ENCODE peak calls at places on chromosomes 11 and 22, in four cellular contexts. D is right atrium auricular region, N is fibroblast of lung, R is body of pancreas. X is an unnamed sample.

GRCh38 chr22:43118953-43119458 is 8.5 kb downstream of the BIK start:
- DNase-seq in D (no peak), N (no peak), R (no peak), X (no peak)

GRCh38 chr11:17722000-17722643 is 2.8 kb downstream of the MYOD1 start:
- DNase-seq in D (no peak), N (peak; percentile 12), R (no peak), X (no peak)

GRCh38 chr22:32142600-32142999 is 16.5 kb downstream of the C22orf42 start:
- DNase-seq in D (no peak), N (no peak), R (no peak), X (no peak)

GRCh38 chr11:130609121-130610035 is 160.9 kb downstream of the ADAMTS15 start:
- DNase-seq in D (peak; percentile 96), N (peak; percentile 90), R (peak; percentile 55), X (peak; percentile 99)

GRCh38 chr22:21936151-21936778 is 16.4 kb downstream of the PPM1F start:
- DNase-seq in D (peak; percentile 70), N (peak; percentile 14), R (no peak), X (peak; percentile 60)

GRCh38 chr11:57873196-57873911 is 111.8 kb downstream of the CTNND1 start:
- DNase-seq in D (no peak), N (no peak), R (no peak), X (no peak)

GRCh38 chr11:118050208-118050891 is 26.5 kb upstream of the TMPRSS4 start:
- DNase-seq in D (peak; percentile 48), N (no peak), R (no peak), X (no peak)

GRCh38 chr22:49403102-49403501 is 424.6 kb downstream of the BRD1 start:
- DNase-seq in D (peak; percentile 18), N (no peak), R (no peak), X (no peak)

GRCh38 chr11:45795379-45795778 is 9.6 kb upstream of the SLC35C1 start:
- DNase-seq in D (peak; percentile 40), N (no peak), R (no peak), X (no peak)

GRCh38 chr11:73838443-73839122 is 38.1 kb downstream of the COA4 start:
- DNase-seq in D (no peak), N (peak; percentile 7), R (no peak), X (no peak)

GRCh38 chr11:68118753-68119448 is 2.3 kb downstream of the CHKA start:
- DNase-seq in D (no peak), N (peak; percentile 32), R (peak; percentile 57), X (no peak)

GRCh38 chr22:36860821-36861659 is at the start of gene NCF4:
- DNase-seq in D (peak; percentile 70), N (no peak), R (peak; percentile 37), X (peak; percentile 80)

GRCh38 chr11:33692013-33692504 is 8.6 kb downstream of the C11orf91 start:
- DNase-seq in D (peak; percentile 94), N (peak; percentile 96), R (peak; percentile 75), X (peak; percentile 83)

GRCh38 chr11:18802381-18803257 is 11.0 kb upstream of the PTPN5 start:
- DNase-seq in D (no peak), N (peak; percentile 76), R (peak; percentile 73), X (no peak)

GRCh38 chr22:43537019-43537585 is 125.3 kb downstream of the MPPED1 start:
- DNase-seq in D (no peak), N (no peak), R (no peak), X (no peak)

GRCh38 chr11:22624742-22625447 is 728 bp downstream of the FANCF start:
- DNase-seq in D (peak; percentile 60), N (peak; percentile 63), R (peak; percentile 79), X (peak; percentile 31)

GRCh38 chr22:48301421-48301820 is 1526.3 kb downstream of the BRD1 start:
- DNase-seq in D (peak; percentile 50), N (no peak), R (no peak), X (no peak)
- H3K27me3 ChIP-seq in D (no peaks in the 10 kb centered on the region), N (no peaks in the 10 kb centered on the region), R (no peaks in the 10 kb centered on the region), X (no peaks in the 10 kb centered on the region)

DNA sequence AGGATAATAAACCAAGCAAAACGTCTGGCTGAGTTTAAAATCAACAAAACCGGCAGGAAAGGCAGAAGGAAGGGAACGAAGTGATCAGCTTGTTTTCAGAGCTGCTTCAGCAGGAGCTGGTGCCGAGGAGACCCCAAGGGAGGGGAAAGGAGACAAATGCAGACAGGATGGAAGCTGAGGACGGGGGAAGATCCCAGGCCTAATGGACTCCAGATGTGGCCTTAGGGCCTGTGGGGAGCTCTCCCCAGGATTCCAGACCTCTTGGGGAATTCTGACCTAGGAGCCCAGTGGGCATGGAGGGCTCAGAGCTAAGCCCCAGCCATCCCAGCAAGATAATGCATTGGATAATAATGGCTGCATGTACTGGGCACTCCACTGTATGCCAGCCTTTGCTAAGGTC is 211.4 kb upstream of the NARS2 start:
- DNase-seq in D (no peak), N (no peak), R (no peak), X (no peak)
- TF ChIP-seq CTCF in D (no peak), N (no peak), R (no peak), X (no peak)

GRCh38 chr22:48340727-48341709 is 1486.7 kb downstream of the BRD1 start:
- DNase-seq in D (no peak), N (no peak), R (no peak), X (no peak)

GRCh38 chr22:48337957-48338792 is 1489.5 kb downstream of the BRD1 start:
- DNase-seq in D (no peak), N (no peak), R (no peak), X (no peak)

GRCh38 chr22:48338793-48339705 is 1488.6 kb downstream of the BRD1 start:
- DNase-seq in D (no peak), N (no peak), R (no peak), X (no peak)

GRCh38 chr22:48342016-48342415 is 1485.7 kb downstream of the BRD1 start:
- DNase-seq in D (no peak), N (no peak), R (no peak), X (no peak)

DNA sequence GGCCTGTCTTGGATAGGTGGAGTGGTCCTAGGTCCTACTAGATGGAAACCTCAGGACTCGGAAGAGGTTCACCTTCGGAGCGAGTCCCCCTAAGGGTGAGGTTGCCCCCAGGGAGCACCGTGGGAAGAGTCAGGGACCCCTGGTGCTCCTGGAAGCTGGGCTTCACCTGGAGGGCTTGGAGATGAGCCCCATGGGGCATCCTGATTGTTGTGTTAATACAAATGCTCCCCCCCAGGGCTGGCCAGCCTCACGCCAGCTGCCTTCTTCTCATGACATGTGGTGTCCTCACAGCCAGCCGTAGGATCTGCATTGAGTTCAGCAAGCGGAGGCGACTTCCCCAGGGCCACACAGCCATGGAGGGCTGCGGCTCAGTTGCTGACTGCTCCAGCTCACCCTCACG is 1487.5 kb downstream of the BRD1 start:
- DNase-seq in D (no peak), N (no peak), R (no peak), X (no peak)
- H3K9me3 ChIP-seq in D (no peaks in the 10 kb centered on the region), N (no peaks in the 10 kb centered on the region), R (no peaks in the 10 kb centered on the region), X (no peaks in the 10 kb centered on the region)

DNA sequence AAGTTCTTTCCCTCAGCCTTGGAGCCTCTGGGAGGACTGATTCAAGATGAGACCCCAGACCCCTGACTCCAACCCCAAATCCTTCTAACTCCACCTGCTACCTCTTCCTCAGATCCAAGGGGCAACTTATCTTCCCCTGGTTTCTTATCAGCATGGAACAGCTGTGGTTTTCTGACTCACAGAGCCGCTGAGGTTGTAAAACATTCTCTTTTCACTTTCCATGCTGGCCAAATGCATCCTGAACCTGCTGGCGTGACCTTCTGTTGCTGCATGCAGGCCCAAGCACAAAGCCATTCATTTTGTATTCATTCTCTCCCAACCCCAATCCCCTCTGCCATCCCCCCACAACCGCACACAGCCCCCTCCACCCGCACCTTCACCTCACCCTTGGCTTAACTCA is 70.3 kb downstream of the SEZ6L start:
- DNase-seq in D (no peak), N (no peak), R (no peak), X (no peak)
- H3K27me3 ChIP-seq in D (no peaks in the 10 kb centered on the region), N (no peaks in the 10 kb centered on the region), R (no peaks in the 10 kb centered on the region), X (no peaks in the 10 kb centered on the region)

X was measured in tibial artery.